ENCODE peak calls at places on chromosome 21, in nine cellular contexts. One of them, this sample, is unnamed.

GRCh38 chr21:31873275-31873695 is 465 bp downstream of the HUNK start:
- DNase-seq in Karpas-422: no peak
- DNase-seq in activated CD4-positive, alpha-beta T cell treated with anti-CD3 and anti-CD28 coated beads for 24 hours: peak; percentile 0
- DNase-seq in activated T-helper 9 cell treated with anti-CD3 and anti-CD28 coated beads, Interleukin-2, amount 50 U/mL, for 16 hours: no peak
- DNase-seq in NCI-H2107: no peak
- DNase-seq in GM04504: no peak
- DNase-seq in aorta: no peak
- DNase-seq in fibroblast of lung: no peak
- DNase-seq in activated CD8-positive, alpha-beta memory T cell treated with anti-CD3 and anti-CD28 coated beads for 4 hours: no peak
- DNase-seq in this sample: no peak

GRCh38 chr21:36385233-36385908 is at the start of gene CHAF1B:
- DNase-seq in Karpas-422: peak; percentile 92
- DNase-seq in activated CD4-positive, alpha-beta T cell treated with anti-CD3 and anti-CD28 coated beads for 24 hours: peak; percentile 77
- DNase-seq in activated T-helper 9 cell treated with anti-CD3 and anti-CD28 coated beads, Interleukin-2, amount 50 U/mL, for 16 hours: peak; percentile 77
- DNase-seq in NCI-H2107: peak; percentile 72
- DNase-seq in GM04504: peak; percentile 40
- DNase-seq in aorta: peak; percentile 81
- DNase-seq in fibroblast of lung: peak; percentile 48
- DNase-seq in activated CD8-positive, alpha-beta memory T cell treated with anti-CD3 and anti-CD28 coated beads for 4 hours: peak; percentile 44
- DNase-seq in this sample: peak; percentile 5

GRCh38 chr21:42350899-42351543 is at the start of gene TFF2:
- DNase-seq in Karpas-422: no peak
- DNase-seq in activated CD4-positive, alpha-beta T cell treated with anti-CD3 and anti-CD28 coated beads for 24 hours: no peak
- DNase-seq in activated T-helper 9 cell treated with anti-CD3 and anti-CD28 coated beads, Interleukin-2, amount 50 U/mL, for 16 hours: no peak
- DNase-seq in NCI-H2107: no peak
- DNase-seq in GM04504: no peak
- DNase-seq in aorta: no peak
- DNase-seq in fibroblast of lung: no peak
- DNase-seq in activated CD8-positive, alpha-beta memory T cell treated with anti-CD3 and anti-CD28 coated beads for 4 hours: no peak
- DNase-seq in this sample: no peak

GRCh38 chr21:41670056-41670805 is 96.6 kb downstream of the RIPK4 start:
- DNase-seq in Karpas-422: no peak
- DNase-seq in activated CD4-positive, alpha-beta T cell treated with anti-CD3 and anti-CD28 coated beads for 24 hours: no peak
- DNase-seq in activated T-helper 9 cell treated with anti-CD3 and anti-CD28 coated beads, Interleukin-2, amount 50 U/mL, for 16 hours: no peak
- DNase-seq in NCI-H2107: no peak
- DNase-seq in GM04504: no peak
- DNase-seq in aorta: no peak
- DNase-seq in fibroblast of lung: no peak
- DNase-seq in activated CD8-positive, alpha-beta memory T cell treated with anti-CD3 and anti-CD28 coated beads for 4 hours: no peak
- DNase-seq in this sample: no peak

GRCh38 chr21:25809013-25809412 is 74.2 kb downstream of the GABPA start:
- DNase-seq in Karpas-422: no peak
- DNase-seq in activated CD4-positive, alpha-beta T cell treated with anti-CD3 and anti-CD28 coated beads for 24 hours: no peak
- DNase-seq in activated T-helper 9 cell treated with anti-CD3 and anti-CD28 coated beads, Interleukin-2, amount 50 U/mL, for 16 hours: no peak
- DNase-seq in NCI-H2107: no peak
- DNase-seq in GM04504: no peak
- DNase-seq in aorta: no peak
- DNase-seq in fibroblast of lung: no peak
- DNase-seq in activated CD8-positive, alpha-beta memory T cell treated with anti-CD3 and anti-CD28 coated beads for 4 hours: no peak
- DNase-seq in this sample: no peak

GRCh38 chr21:42833439-42833815 is 45.9 kb downstream of the WDR4 start:
- DNase-seq in Karpas-422: peak; percentile 72
- DNase-seq in activated CD4-positive, alpha-beta T cell treated with anti-CD3 and anti-CD28 coated beads for 24 hours: peak; percentile 41
- DNase-seq in activated T-helper 9 cell treated with anti-CD3 and anti-CD28 coated beads, Interleukin-2, amount 50 U/mL, for 16 hours: peak; percentile 32
- DNase-seq in NCI-H2107: peak; percentile 30
- DNase-seq in GM04504: no peak
- DNase-seq in aorta: no peak
- DNase-seq in fibroblast of lung: no peak
- DNase-seq in activated CD8-positive, alpha-beta memory T cell treated with anti-CD3 and anti-CD28 coated beads for 4 hours: no peak
- DNase-seq in this sample: no peak

GRCh38 chr21:35578350-35578782 is 482.0 kb downstream of the SETD4 start:
- DNase-seq in Karpas-422: no peak
- DNase-seq in activated CD4-positive, alpha-beta T cell treated with anti-CD3 and anti-CD28 coated beads for 24 hours: no peak
- DNase-seq in activated T-helper 9 cell treated with anti-CD3 and anti-CD28 coated beads, Interleukin-2, amount 50 U/mL, for 16 hours: no peak
- DNase-seq in NCI-H2107: no peak
- DNase-seq in GM04504: peak; percentile 91
- DNase-seq in aorta: no peak
- DNase-seq in fibroblast of lung: peak; percentile 95
- DNase-seq in activated CD8-positive, alpha-beta memory T cell treated with anti-CD3 and anti-CD28 coated beads for 4 hours: no peak
- DNase-seq in this sample: no peak

GRCh38 chr21:28431022-28431421 is 561.7 kb downstream of the LTN1 start:
- DNase-seq in Karpas-422: no peak
- DNase-seq in activated CD4-positive, alpha-beta T cell treated with anti-CD3 and anti-CD28 coated beads for 24 hours: no peak
- DNase-seq in activated T-helper 9 cell treated with anti-CD3 and anti-CD28 coated beads, Interleukin-2, amount 50 U/mL, for 16 hours: no peak
- DNase-seq in NCI-H2107: no peak
- DNase-seq in GM04504: no peak
- DNase-seq in aorta: no peak
- DNase-seq in fibroblast of lung: peak; percentile 69
- DNase-seq in activated CD8-positive, alpha-beta memory T cell treated with anti-CD3 and anti-CD28 coated beads for 4 hours: no peak
- DNase-seq in this sample: no peak

GRCh38 chr21:41769933-41770332 is 3.1 kb upstream of the RIPK4 start:
- DNase-seq in Karpas-422: no peak
- DNase-seq in activated CD4-positive, alpha-beta T cell treated with anti-CD3 and anti-CD28 coated beads for 24 hours: no peak
- DNase-seq in activated T-helper 9 cell treated with anti-CD3 and anti-CD28 coated beads, Interleukin-2, amount 50 U/mL, for 16 hours: no peak
- DNase-seq in NCI-H2107: no peak
- DNase-seq in GM04504: no peak
- DNase-seq in aorta: no peak
- DNase-seq in fibroblast of lung: no peak
- DNase-seq in activated CD8-positive, alpha-beta memory T cell treated with anti-CD3 and anti-CD28 coated beads for 4 hours: no peak
- DNase-seq in this sample: no peak

GRCh38 chr21:41250519-41250918 is 66.1 kb upstream of the FAM3B start:
- DNase-seq in Karpas-422: no peak
- DNase-seq in activated CD4-positive, alpha-beta T cell treated with anti-CD3 and anti-CD28 coated beads for 24 hours: no peak
- DNase-seq in activated T-helper 9 cell treated with anti-CD3 and anti-CD28 coated beads, Interleukin-2, amount 50 U/mL, for 16 hours: no peak
- DNase-seq in NCI-H2107: no peak
- DNase-seq in GM04504: no peak
- DNase-seq in aorta: no peak
- DNase-seq in fibroblast of lung: peak; percentile 77
- DNase-seq in activated CD8-positive, alpha-beta memory T cell treated with anti-CD3 and anti-CD28 coated beads for 4 hours: no peak
- DNase-seq in this sample: no peak

GRCh38 chr21:46194374-46195334 is 10.4 kb upstream of the SPATC1L start:
- DNase-seq in Karpas-422: no peak
- DNase-seq in activated CD4-positive, alpha-beta T cell treated with anti-CD3 and anti-CD28 coated beads for 24 hours: no peak
- DNase-seq in activated T-helper 9 cell treated with anti-CD3 and anti-CD28 coated beads, Interleukin-2, amount 50 U/mL, for 16 hours: no peak
- DNase-seq in NCI-H2107: no peak
- DNase-seq in GM04504: no peak
- DNase-seq in aorta: peak; percentile 38
- DNase-seq in fibroblast of lung: no peak
- DNase-seq in activated CD8-positive, alpha-beta memory T cell treated with anti-CD3 and anti-CD28 coated beads for 4 hours: no peak
- DNase-seq in this sample: no peak